ENCODE peak calls at places on chromosomes 5 and 9, in five cellular contexts. Y is endodermal cell; H is IMR-90; N is CD4-positive, CD25-positive, alpha-beta regulatory T cell; I is testis. T is an unnamed sample. For H3K4me1, the result is how much of the 10 kb centered on the place peaks cover.

GRCh38 chr5:78483809-78484521 is 123.5 kb downstream of the SCAMP1 start:
- DNase-seq in Y (no peak), H (peak), N (no peak), I (no peak), T (no peak)

GRCh38 chr9:134525841-134526797 is 115.5 kb upstream of the COL5A1 start:
- DNase-seq in Y (no peak), H (no peak), N (no peak), I (peak), T (no peak)

GRCh38 chr5:156621719-156622118 is 228.4 kb upstream of the PPP1R2B start:
- DNase-seq in Y (no peak), H (no peak), N (no peak), I (no peak), T (no peak)

GRCh38 chr5:179907570-179908324 is at the start of gene TBC1D9B:
- DNase-seq in Y (peak), H (peak), N (peak), I (peak), T (peak)

GRCh38 chr9:135083831-135084230 is 3.6 kb upstream of the OLFM1 start:
- DNase-seq in Y (no peak), H (no peak), N (no peak), I (peak), T (no peak)

GRCh38 chr9:34591091-34591910 is 1.8 kb upstream of the CNTFR start:
- DNase-seq in Y (peak), H (peak), N (peak), I (peak), T (peak)

GRCh38 chr9:70324963-70325362 is 66.2 kb downstream of the SMC5 start:
- DNase-seq in Y (no peak), H (peak), N (no peak), I (no peak), T (no peak)

GRCh38 chr5:135747824-135748223 is 86.6 kb upstream of the SLC25A48 start:
- DNase-seq in Y (no peak), H (no peak), N (no peak), I (no peak), T (no peak)

GRCh38 chr9:98380065-98380681 is 124.7 kb upstream of the TBC1D2 start:
- DNase-seq in Y (peak), H (peak), N (no peak), I (peak), T (no peak)

GRCh38 chr9:111898331-111899096 is 1.9 kb downstream of the UGCG start:
- DNase-seq in Y (no peak), H (no peak), N (no peak), I (no peak), T (no peak)

DNA sequence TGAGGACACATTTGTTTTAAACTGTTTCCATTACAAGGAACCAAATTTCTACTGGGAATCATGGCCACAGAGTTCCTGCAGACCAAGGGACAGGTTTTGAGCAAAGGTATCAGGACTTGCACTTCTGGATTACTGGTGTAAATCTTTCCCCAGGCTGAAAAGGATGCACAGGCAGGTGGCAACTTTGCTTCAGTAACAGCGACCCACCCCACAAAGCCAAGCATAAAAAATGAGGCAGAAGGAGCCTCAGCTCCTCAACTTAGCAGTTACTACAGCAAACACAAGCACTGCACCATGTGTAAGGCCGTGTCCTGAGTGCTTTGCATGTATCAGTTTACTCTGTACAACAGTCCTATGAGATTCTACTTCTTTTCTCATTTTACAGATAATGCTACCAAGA is 251.9 kb downstream of the EBF1 start:
- DNase-seq in Y (no peak), H (no peak), N (no peak), I (no peak), T (no peak)
- H3K4me1 ChIP-seq in Y (under half), H (under half), N (under half), I (under half), T (under half)

GRCh38 chr5:132410451-132411381 is 41.2 kb downstream of the SLC22A5 start:
- DNase-seq in Y (peak), H (peak), N (peak), I (peak), T (peak)
- H3K4me1 ChIP-seq in Y (under half), H (under half), N (half or more), I (under half), T (under half)

DNA sequence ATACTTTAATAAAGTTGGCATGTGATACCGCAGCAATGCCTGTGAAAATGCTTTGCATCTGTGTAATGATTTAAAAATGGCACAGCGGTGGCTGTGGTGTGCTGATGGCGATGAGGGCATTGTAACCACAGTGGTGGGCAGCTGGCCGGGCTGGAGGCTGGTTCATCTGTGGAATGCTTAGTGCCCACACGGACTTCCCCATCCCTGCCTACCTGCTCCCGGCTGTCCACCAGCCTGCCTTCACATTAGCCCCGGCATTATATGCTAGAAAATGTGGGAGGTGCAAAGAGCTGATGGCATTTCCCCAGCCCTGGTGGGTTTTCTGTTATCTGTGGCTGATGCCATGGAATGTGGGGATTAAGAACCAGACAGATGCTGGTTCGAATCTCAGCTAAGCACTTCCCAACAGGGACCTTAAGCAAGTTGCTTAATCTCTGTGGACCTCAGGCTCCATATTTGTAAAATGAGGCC is 2.9 kb upstream of the NDST1 start:
- DNase-seq in Y (no peak), H (no peak), N (no peak), I (no peak), T (no peak)
- H3K4me1 ChIP-seq in Y (under half), H (half or more), N (under half), I (half or more), T (under half)

DNA sequence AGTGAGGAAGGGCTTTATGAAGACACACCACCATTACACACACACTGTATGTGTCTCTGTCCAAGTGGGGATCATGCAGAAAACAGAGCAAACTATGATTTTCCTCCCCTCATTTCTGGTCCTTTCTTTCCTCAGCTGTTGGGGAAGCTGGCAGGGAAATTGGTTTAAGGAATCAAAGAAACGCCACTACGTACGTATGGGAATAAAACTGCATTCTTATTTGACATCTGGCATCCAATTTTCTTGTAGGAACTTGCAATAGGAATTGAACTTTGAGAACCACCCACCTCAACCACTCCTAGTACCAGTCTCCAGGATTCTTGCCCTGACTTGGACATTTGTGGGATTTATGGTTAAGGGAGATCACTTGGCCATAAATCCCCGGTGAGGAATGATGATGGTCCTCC is 125.8 kb downstream of the PDE4D start:
- DNase-seq in Y (no peak), H (no peak), N (no peak), I (no peak), T (no peak)
- H3K4me1 ChIP-seq in Y (under half), H (under half), N (under half), I (under half), T (under half)

GRCh38 chr9:95494022-95494415 is 22.8 kb downstream of the PTCH1 start:
- DNase-seq in Y (no peak), H (no peak), N (no peak), I (no peak), T (no peak)
- H3K4me1 ChIP-seq in Y (under half), H (under half), N (under half), I (under half), T (under half)

GRCh38 chr9:77981332-77981731 is 50.3 kb downstream of the GNAQ start:
- DNase-seq in Y (no peak), H (peak), N (no peak), I (no peak), T (peak)

GRCh38 chr9:77978086-77978781 is 53.4 kb downstream of the GNAQ start:
- DNase-seq in Y (no peak), H (no peak), N (no peak), I (no peak), T (no peak)

GRCh38 chr9:77981907-77982306 is 49.7 kb downstream of the GNAQ start:
- DNase-seq in Y (no peak), H (no peak), N (no peak), I (no peak), T (no peak)

GRCh38 chr9:77982985-77983662 is 48.5 kb downstream of the GNAQ start:
- DNase-seq in Y (no peak), H (no peak), N (no peak), I (no peak), T (no peak)

GRCh38 chr9:77980622-77981021 is 51.0 kb downstream of the GNAQ start:
- DNase-seq in Y (no peak), H (peak), N (no peak), I (no peak), T (no peak)
- H3K4me1 ChIP-seq in Y (under half), H (under half), N (under half), I (under half), T (under half)

T was measured in prostate gland.